ENCODE peak calls at places on chromosomes 7 and 10, in eight cellular contexts. L is ovary; Q is EH; Y is coronary artery; K is ELR; X is sciatic nerve; N is DMS79; E is activated naive CD4-positive, alpha-beta T cell treated with anti-CD3 and anti-CD28 coated beads for 36 hours. G is an unnamed sample.
A peak's percentile ranks its signal among the peaks of the same experiment; 100 is the strongest.

GRCh38 chr7:2157473-2158279 is 75.1 kb downstream of the MAD1L1 start:
- DNase-seq in L (peak; percentile 48), Q (peak; percentile 92), Y (no peak), K (peak; percentile 10), X (peak; percentile 81), N (peak; percentile 98), E (no peak), G (no peak)

GRCh38 chr10:21495686-21496284 is 29.7 kb downstream of the SKIDA1 start:
- DNase-seq in L (peak; percentile 95), Q (peak; percentile 77), Y (peak; percentile 85), K (peak; percentile 79), X (peak; percentile 90), N (no peak), E (peak; percentile 85), G (peak; percentile 93)

GRCh38 chr7:100102950-100103840 is 1.8 kb downstream of the AP4M1 start:
- DNase-seq in L (no peak), Q (peak; percentile 93), Y (no peak), K (peak; percentile 99), X (no peak), N (no peak), E (no peak), G (no peak)

GRCh38 chr10:43186150-43186549 is 47.9 kb downstream of the CSGALNACT2 start:
- DNase-seq in L (no peak), Q (peak; percentile 20), Y (no peak), K (no peak), X (no peak), N (no peak), E (no peak), G (no peak)

GRCh38 chr10:62632071-62632809 is 172.3 kb upstream of the ADO start:
- DNase-seq in L (no peak), Q (peak; percentile 54), Y (no peak), K (no peak), X (no peak), N (no peak), E (peak; percentile 69), G (no peak)

GRCh38 chr10:91006001-91006751 is 85.3 kb upstream of the ANKRD1 start:
- DNase-seq in L (peak; percentile 60), Q (peak; percentile 78), Y (no peak), K (peak; percentile 68), X (peak; percentile 77), N (no peak), E (peak; percentile 83), G (peak; percentile 25)

GRCh38 chr7:155495440-155496248 is 37.7 kb downstream of the EN2 start:
- DNase-seq in L (no peak), Q (no peak), Y (no peak), K (no peak), X (no peak), N (no peak), E (no peak), G (no peak)

GRCh38 chr7:80608292-80608691 is 30.1 kb upstream of the CD36 start:
- DNase-seq in L (no peak), Q (no peak), Y (no peak), K (no peak), X (no peak), N (no peak), E (no peak), G (no peak)

GRCh38 chr10:123245264-123245663 is 91.1 kb downstream of the BUB3 start:
- DNase-seq in L (no peak), Q (no peak), Y (no peak), K (no peak), X (no peak), N (no peak), E (no peak), G (no peak)

GRCh38 chr10:110411047-110411410 is 86.7 kb upstream of the DUSP5 start:
- DNase-seq in L (no peak), Q (peak; percentile 87), Y (no peak), K (peak; percentile 63), X (no peak), N (no peak), E (no peak), G (no peak)

GRCh38 chr10:44908936-44909335 is 2.2 kb upstream of the TMEM72 start:
- DNase-seq in L (no peak), Q (no peak), Y (no peak), K (no peak), X (no peak), N (no peak), E (no peak), G (no peak)

GRCh38 chr7:98251251-98251843 is 685 bp downstream of the TECPR1 start:
- DNase-seq in L (peak; percentile 54), Q (no peak), Y (no peak), K (peak; percentile 37), X (peak; percentile 72), N (peak; percentile 78), E (peak; percentile 48), G (peak; percentile 22)

GRCh38 chr7:97126483-97127171 is 9.1 kb downstream of the SDHAF3 start:
- DNase-seq in L (no peak), Q (peak; percentile 41), Y (no peak), K (no peak), X (no peak), N (no peak), E (no peak), G (no peak)

GRCh38 chr10:84329094-84329611 is 764 bp downstream of the CCSER2 start:
- DNase-seq in L (no peak), Q (peak; percentile 54), Y (no peak), K (peak; percentile 69), X (no peak), N (no peak), E (peak; percentile 88), G (peak; percentile 22)

GRCh38 chr7:77388055-77388454 is 28.1 kb downstream of the GSAP start:
- DNase-seq in L (no peak), Q (no peak), Y (no peak), K (no peak), X (no peak), N (no peak), E (no peak), G (no peak)

GRCh38 chr7:92425311-92425947 is 21.9 kb upstream of the GATAD1 start:
- DNase-seq in L (no peak), Q (peak; percentile 18), Y (no peak), K (no peak), X (no peak), N (no peak), E (peak; percentile 20), G (no peak)

GRCh38 chr10:12872577-12872976 is 128.9 kb downstream of the CCDC3 start:
- DNase-seq in L (no peak), Q (no peak), Y (no peak), K (no peak), X (no peak), N (no peak), E (no peak), G (no peak)

GRCh38 chr7:3888096-3888495 is 587.0 kb downstream of the SDK1 start:
- DNase-seq in L (no peak), Q (no peak), Y (peak; percentile 62), K (no peak), X (no peak), N (no peak), E (no peak), G (no peak)

GRCh38 chr7:47132471-47132870 is 449.4 kb downstream of the TNS3 start:
- DNase-seq in L (no peak), Q (peak; percentile 35), Y (no peak), K (peak; percentile 23), X (no peak), N (no peak), E (no peak), G (no peak)

GRCh38 chr7:66741706-66742053 is 1.1 kb downstream of the RABGEF1 start:
- DNase-seq in L (peak; percentile 57), Q (peak; percentile 46), Y (no peak), K (peak; percentile 66), X (no peak), N (no peak), E (no peak), G (no peak)

GRCh38 chr7:19749658-19750057 is 23.8 kb downstream of the TMEM196 start:
- DNase-seq in L (no peak), Q (peak; percentile 0), Y (no peak), K (peak; percentile 33), X (no peak), N (no peak), E (no peak), G (no peak)

GRCh38 chr10:11153245-11153644 is 135.6 kb downstream of the CELF2 start:
- DNase-seq in L (no peak), Q (no peak), Y (no peak), K (no peak), X (no peak), N (no peak), E (no peak), G (no peak)

GRCh38 chr7:23709081-23709746 is 805 bp upstream of the STK31 start:
- DNase-seq in L (no peak), Q (no peak), Y (no peak), K (no peak), X (no peak), N (no peak), E (no peak), G (no peak)

GRCh38 chr10:70493660-70494234 is 15.2 kb downstream of the PALD1 start:
- DNase-seq in L (no peak), Q (no peak), Y (no peak), K (no peak), X (no peak), N (no peak), E (no peak), G (no peak)

GRCh38 chr7:141511370-141512335 is 39.6 kb upstream of the AGK start:
- DNase-seq in L (no peak), Q (no peak), Y (no peak), K (no peak), X (no peak), N (peak; percentile 29), E (peak; percentile 8), G (no peak)

GRCh38 chr10:6168059-6168458 is 34.7 kb upstream of the PFKFB3 start:
- DNase-seq in L (no peak), Q (no peak), Y (no peak), K (no peak), X (no peak), N (no peak), E (no peak), G (no peak)

GRCh38 chr7:54394877-54395276 is 147.3 kb upstream of the VSTM2A start:
- DNase-seq in L (no peak), Q (no peak), Y (no peak), K (no peak), X (no peak), N (no peak), E (no peak), G (no peak)

GRCh38 chr7:10181996-10182395 is 791.7 kb upstream of the PHF14 start:
- DNase-seq in L (no peak), Q (no peak), Y (no peak), K (no peak), X (no peak), N (no peak), E (no peak), G (no peak)

GRCh38 chr10:22927661-22928403 is at the start of gene ARMC3:
- DNase-seq in L (peak; percentile 44), Q (peak; percentile 11), Y (peak; percentile 81), K (peak; percentile 52), X (peak; percentile 59), N (no peak), E (peak; percentile 70), G (peak; percentile 58)

GRCh38 chr10:68348265-68348741 is 15.6 kb upstream of the PBLD start:
- DNase-seq in L (no peak), Q (peak; percentile 60), Y (no peak), K (peak; percentile 66), X (no peak), N (no peak), E (peak; percentile 63), G (peak; percentile 18)

GRCh38 chr10:133327651-133328357 is 8.9 kb downstream of the CALY start:
- DNase-seq in L (no peak), Q (peak; percentile 18), Y (no peak), K (no peak), X (peak; percentile 55), N (no peak), E (no peak), G (no peak)

GRCh38 chr7:103987455-103987854 is 2.0 kb downstream of the RELN start:
- DNase-seq in L (no peak), Q (no peak), Y (no peak), K (no peak), X (no peak), N (no peak), E (no peak), G (no peak)

G was measured in T-helper 17 cell.